ENCODE peak calls at places on chromosome 9, in five cellular contexts. F, Z, K, B and V are unnamed samples.
A peak's percentile ranks its signal among the peaks of the same experiment; 100 is the strongest.

GRCh38 chr9:131805803-131806202 is 65.9 kb upstream of the RAPGEF1 start:
- DNase-seq in F (no peak), Z (no peak), K (no peak), B (no peak), V (no peak)

GRCh38 chr9:38276751-38277439 is 115.6 kb upstream of the ALDH1B1 start:
- DNase-seq in F (no peak), Z (no peak), K (no peak), B (no peak), V (no peak)

GRCh38 chr9:112777914-112778313 is 27.4 kb downstream of the SNX30 start:
- DNase-seq in F (no peak), Z (no peak), K (no peak), B (no peak), V (no peak)

GRCh38 chr9:120965344-120966004 is 38.9 kb upstream of the TRAF1 start:
- DNase-seq in F (no peak), Z (no peak), K (no peak), B (no peak), V (no peak)

GRCh38 chr9:116064970-116065369 is 88.6 kb upstream of the PAPPA start:
- DNase-seq in F (no peak), Z (no peak), K (no peak), B (no peak), V (no peak)

GRCh38 chr9:133969681-133970580 is 22.2 kb downstream of the VAV2 start:
- DNase-seq in F (peak; percentile 21), Z (no peak), K (no peak), B (no peak), V (no peak)

GRCh38 chr9:22116751-22117150 is 107.6 kb upstream of the CDKN2B start:
- DNase-seq in F (no peak), Z (no peak), K (no peak), B (no peak), V (no peak)

GRCh38 chr9:79807966-79808365 is 236.2 kb downstream of the TLE4 start:
- DNase-seq in F (no peak), Z (no peak), K (no peak), B (no peak), V (no peak)

GRCh38 chr9:78707481-78707977 is 410.6 kb downstream of the PSAT1 start:
- DNase-seq in F (no peak), Z (no peak), K (no peak), B (no peak), V (no peak)

GRCh38 chr9:117548556-117548955 is 133.7 kb upstream of the ASTN2 start:
- DNase-seq in F (no peak), Z (no peak), K (no peak), B (no peak), V (no peak)

GRCh38 chr9:108889649-108890067 is 27.6 kb downstream of the ACTL7A start:
- DNase-seq in F (no peak), Z (peak; percentile 3), K (peak; percentile 34), B (no peak), V (no peak)

GRCh38 chr9:73371801-73372200 is 220.1 kb downstream of the ANXA1 start:
- DNase-seq in F (no peak), Z (no peak), K (no peak), B (no peak), V (no peak)

GRCh38 chr9:76425677-76426453 is 31.6 kb upstream of the RFK start:
- DNase-seq in F (no peak), Z (no peak), K (no peak), B (no peak), V (no peak)

GRCh38 chr9:76365028-76365427 is 29.2 kb downstream of the RFK start:
- DNase-seq in F (no peak), Z (no peak), K (peak; percentile 62), B (no peak), V (no peak)

GRCh38 chr9:78130004-78130403 is 98.4 kb upstream of the GNAQ start:
- DNase-seq in F (no peak), Z (peak; percentile 56), K (peak; percentile 67), B (no peak), V (no peak)

GRCh38 chr9:33861917-33862453 is 45.0 kb downstream of the UBE2R2 start:
- DNase-seq in F (no peak), Z (no peak), K (no peak), B (no peak), V (no peak)
- H3K4me3 ChIP-seq in F (no peak overlapping the region), Z (no peak overlapping the region), K (no peak overlapping the region), B (no peak overlapping the region), V (no peak overlapping the region)

GRCh38 chr9:6008169-6008979 is 7.0 kb downstream of the RANBP6 start:
- DNase-seq in F (peak; percentile 97), Z (peak; percentile 98), K (peak; percentile 99), B (peak; percentile 93), V (peak; percentile 98)
- TF ChIP-seq POLR2A in F (peak; percentile 7), Z (no peak), K (no peak), B (peak; percentile 30), V (no peak)

GRCh38 chr9:84615574-84615973 is 54.0 kb upstream of the NTRK2 start:
- DNase-seq in F (no peak), Z (no peak), K (no peak), B (no peak), V (no peak)
- H3K4me3 ChIP-seq in F (no peak overlapping the region), Z (no peak overlapping the region), K (no peak overlapping the region), B (no peak overlapping the region), V (no peak overlapping the region)

GRCh38 chr9:124222918-124223720 is 34.6 kb upstream of the NEK6 start:
- DNase-seq in F (peak; percentile 89), Z (no peak), K (no peak), B (peak; percentile 42), V (peak; percentile 93)
- TF ChIP-seq POLR2A in F (no peak), Z (no peak), K (no peak), B (no peak), V (no peak)

GRCh38 chr9:95422650-95423049 is 94.1 kb downstream of the PTCH1 start:
- DNase-seq in F (no peak), Z (no peak), K (peak; percentile 34), B (no peak), V (no peak)

GRCh38 chr9:95429096-95429495 is 87.7 kb downstream of the PTCH1 start:
- DNase-seq in F (no peak), Z (no peak), K (no peak), B (no peak), V (no peak)

GRCh38 chr9:95431286-95431685 is 85.5 kb downstream of the PTCH1 start:
- DNase-seq in F (no peak), Z (no peak), K (no peak), B (no peak), V (no peak)

GRCh38 chr9:95429948-95430620 is 86.7 kb downstream of the PTCH1 start:
- DNase-seq in F (no peak), Z (no peak), K (no peak), B (no peak), V (no peak)

DNA sequence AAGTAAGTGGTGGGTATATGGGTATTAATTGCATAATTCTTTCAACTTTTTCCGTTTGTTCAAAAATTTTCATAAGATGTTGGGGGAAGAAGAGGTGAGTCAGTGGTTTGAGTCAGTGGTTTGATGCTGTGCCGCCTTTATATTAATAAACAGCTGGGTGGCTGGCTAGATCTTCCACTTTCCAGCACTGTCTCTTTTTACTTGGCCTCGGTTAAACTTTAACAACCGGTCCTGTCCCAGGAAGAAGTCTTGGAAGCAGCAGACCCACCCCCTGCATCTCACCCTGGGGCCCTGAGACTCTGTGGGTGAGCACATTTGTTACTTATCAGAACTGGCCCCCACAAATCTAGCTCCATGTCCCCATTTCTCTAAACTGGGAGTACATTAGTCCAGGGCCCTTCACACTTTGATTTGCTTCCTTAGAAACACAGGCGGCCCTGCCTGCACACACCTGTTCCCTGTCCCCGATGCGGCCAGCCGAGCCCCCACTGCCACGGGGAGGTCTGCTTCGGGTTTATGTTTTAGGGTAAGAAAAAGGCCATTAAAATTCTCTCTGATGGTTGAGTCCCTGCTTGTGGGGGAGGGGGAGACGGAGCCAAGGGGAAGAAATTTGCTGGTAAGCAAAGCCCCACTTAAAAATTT is 90.7 kb downstream of the PTCH1 start:
- DNase-seq in F (no peak), Z (no peak), K (peak; percentile 80), B (no peak), V (no peak)
- H3K4me3 ChIP-seq in F (peak overlapping the region; percentile 47), Z (peak overlapping the region; percentile 74), K (peak overlapping the region; percentile 56), B (peak overlapping the region; percentile 37), V (no peak overlapping the region)